ENCODE peak calls at places on chromosomes 2 and 18, in seven cellular contexts. One of them, this sample, is unnamed.

GRCh38 chr18:58069721-58070292 is 25.8 kb downstream of the NEDD4L start:
- DNase-seq in psoas muscle: no peak
- DNase-seq in vagina: no peak
- DNase-seq in transverse colon: no peak
- DNase-seq in pancreas: no peak
- DNase-seq in left ventricle myocardium inferior: no peak
- DNase-seq in uterus: no peak
- DNase-seq in this sample: no peak

GRCh38 chr2:21007129-21008013 is 36.5 kb downstream of the APOB start:
- DNase-seq in uterus: no peak
- DNase-seq in psoas muscle: no peak
- DNase-seq in vagina: no peak
- DNase-seq in transverse colon: no peak
- DNase-seq in left ventricle myocardium inferior: no peak
- DNase-seq in pancreas: no peak
- DNase-seq in this sample: no peak

GRCh38 chr18:58586269-58586668 is 42.6 kb downstream of the ALPK2 start:
- DNase-seq in psoas muscle: no peak
- DNase-seq in transverse colon: no peak
- DNase-seq in uterus: no peak
- DNase-seq in pancreas: no peak
- DNase-seq in left ventricle myocardium inferior: no peak
- DNase-seq in vagina: no peak
- DNase-seq in this sample: no peak

GRCh38 chr18:43757273-43757672 is 480.0 kb upstream of the SYT4 start:
- DNase-seq in uterus: no peak
- DNase-seq in transverse colon: no peak
- DNase-seq in pancreas: no peak
- DNase-seq in left ventricle myocardium inferior: no peak
- DNase-seq in psoas muscle: no peak
- DNase-seq in vagina: no peak
- DNase-seq in this sample: no peak

GRCh38 chr18:57585846-57586242 is 658 bp downstream of the FECH start:
- DNase-seq in left ventricle myocardium inferior: no peak
- DNase-seq in transverse colon: no peak
- DNase-seq in pancreas: no peak
- DNase-seq in uterus: no peak
- DNase-seq in vagina: no peak
- DNase-seq in psoas muscle: no peak
- DNase-seq in this sample: no peak

GRCh38 chr18:25111382-25112070 is 240.4 kb downstream of the ZNF521 start:
- DNase-seq in transverse colon: no peak
- DNase-seq in uterus: no peak
- DNase-seq in left ventricle myocardium inferior: no peak
- DNase-seq in psoas muscle: no peak
- DNase-seq in vagina: no peak
- DNase-seq in pancreas: no peak
- DNase-seq in this sample: no peak

GRCh38 chr2:107338571-107338970 is 452.6 kb upstream of the ST6GAL2 start:
- DNase-seq in uterus: no peak
- DNase-seq in psoas muscle: no peak
- DNase-seq in left ventricle myocardium inferior: no peak
- DNase-seq in transverse colon: no peak
- DNase-seq in pancreas: no peak
- DNase-seq in vagina: no peak
- DNase-seq in this sample: no peak

GRCh38 chr2:1224901-1225300 is 188.4 kb upstream of the TPO start:
- DNase-seq in uterus: no peak
- DNase-seq in pancreas: no peak
- DNase-seq in vagina: no peak
- DNase-seq in psoas muscle: no peak
- DNase-seq in transverse colon: no peak
- DNase-seq in left ventricle myocardium inferior: no peak
- DNase-seq in this sample: no peak

GRCh38 chr18:51068111-51068510 is 38.1 kb downstream of the SMAD4 start:
- DNase-seq in psoas muscle: no peak
- DNase-seq in transverse colon: no peak
- DNase-seq in left ventricle myocardium inferior: no peak
- DNase-seq in vagina: no peak
- DNase-seq in uterus: no peak
- DNase-seq in pancreas: no peak
- DNase-seq in this sample: no peak

GRCh38 chr2:71466301-71467179 is 13.2 kb downstream of the DYSF start:
- DNase-seq in pancreas: no peak
- DNase-seq in uterus: no peak
- DNase-seq in vagina: no peak
- DNase-seq in psoas muscle: peak
- DNase-seq in left ventricle myocardium inferior: peak
- DNase-seq in transverse colon: no peak
- DNase-seq in this sample: no peak

GRCh38 chr2:1504311-1504750 is 91.1 kb downstream of the TPO start:
- DNase-seq in psoas muscle: no peak
- DNase-seq in uterus: no peak
- DNase-seq in vagina: no peak
- DNase-seq in pancreas: peak
- DNase-seq in left ventricle myocardium inferior: no peak
- DNase-seq in transverse colon: no peak
- DNase-seq in this sample: no peak

GRCh38 chr2:96927420-96928171 is 57.7 kb upstream of the SEMA4C start:
- DNase-seq in left ventricle myocardium inferior: peak
- DNase-seq in psoas muscle: peak
- DNase-seq in transverse colon: peak
- DNase-seq in pancreas: no peak
- DNase-seq in uterus: peak
- DNase-seq in vagina: no peak
- DNase-seq in this sample: peak

GRCh38 chr18:79855147-79855910 is 57.6 kb downstream of the KCNG2 start:
- DNase-seq in uterus: no peak
- DNase-seq in left ventricle myocardium inferior: no peak
- DNase-seq in psoas muscle: no peak
- DNase-seq in transverse colon: no peak
- DNase-seq in pancreas: no peak
- DNase-seq in vagina: peak
- DNase-seq in this sample: no peak

GRCh38 chr18:47632970-47633635 is 297.4 kb downstream of the SMAD2 start:
- DNase-seq in psoas muscle: no peak
- DNase-seq in vagina: no peak
- DNase-seq in uterus: no peak
- DNase-seq in pancreas: no peak
- DNase-seq in transverse colon: no peak
- DNase-seq in left ventricle myocardium inferior: no peak
- DNase-seq in this sample: no peak

GRCh38 chr18:79560042-79560860 is 119.4 kb upstream of the CTDP1 start:
- DNase-seq in uterus: no peak
- DNase-seq in transverse colon: no peak
- DNase-seq in pancreas: no peak
- DNase-seq in left ventricle myocardium inferior: no peak
- DNase-seq in psoas muscle: no peak
- DNase-seq in vagina: no peak
- DNase-seq in this sample: no peak

GRCh38 chr18:34660572-34660971 is 49.5 kb upstream of the DTNA start:
- DNase-seq in vagina: no peak
- DNase-seq in uterus: no peak
- DNase-seq in psoas muscle: no peak
- DNase-seq in transverse colon: no peak
- DNase-seq in pancreas: no peak
- DNase-seq in left ventricle myocardium inferior: no peak
- DNase-seq in this sample: no peak

GRCh38 chr18:56447972-56448371 is 190.4 kb downstream of the TXNL1 start:
- DNase-seq in psoas muscle: no peak
- DNase-seq in vagina: no peak
- DNase-seq in uterus: no peak
- DNase-seq in left ventricle myocardium inferior: no peak
- DNase-seq in pancreas: no peak
- DNase-seq in transverse colon: no peak
- DNase-seq in this sample: no peak

GRCh38 chr2:9247177-9247576 is 40.6 kb downstream of the ASAP2 start:
- DNase-seq in vagina: no peak
- DNase-seq in left ventricle myocardium inferior: no peak
- DNase-seq in psoas muscle: no peak
- DNase-seq in pancreas: no peak
- DNase-seq in uterus: no peak
- DNase-seq in transverse colon: no peak
- DNase-seq in this sample: no peak

GRCh38 chr2:205609036-205609607 is 73.2 kb upstream of the NRP2 start:
- DNase-seq in left ventricle myocardium inferior: no peak
- DNase-seq in uterus: no peak
- DNase-seq in pancreas: no peak
- DNase-seq in psoas muscle: no peak
- DNase-seq in vagina: no peak
- DNase-seq in transverse colon: no peak
- DNase-seq in this sample: no peak

GRCh38 chr2:66815886-66816285 is 381.0 kb downstream of the MEIS1 start:
- DNase-seq in pancreas: no peak
- DNase-seq in transverse colon: no peak
- DNase-seq in uterus: no peak
- DNase-seq in vagina: no peak
- DNase-seq in psoas muscle: no peak
- DNase-seq in left ventricle myocardium inferior: no peak
- DNase-seq in this sample: no peak

GRCh38 chr2:139366659-139367058 is 586.5 kb upstream of the NXPH2 start:
- DNase-seq in left ventricle myocardium inferior: no peak
- DNase-seq in transverse colon: no peak
- DNase-seq in vagina: no peak
- DNase-seq in uterus: no peak
- DNase-seq in psoas muscle: no peak
- DNase-seq in pancreas: no peak
- DNase-seq in this sample: no peak

GRCh38 chr2:139374307-139374850 is 594.2 kb upstream of the NXPH2 start:
- DNase-seq in uterus: no peak
- DNase-seq in psoas muscle: no peak
- DNase-seq in pancreas: no peak
- DNase-seq in left ventricle myocardium inferior: no peak
- DNase-seq in transverse colon: no peak
- DNase-seq in vagina: no peak
- DNase-seq in this sample: no peak

GRCh38 chr2:139365189-139365588 is 585.0 kb upstream of the NXPH2 start:
- DNase-seq in pancreas: no peak
- DNase-seq in transverse colon: no peak
- DNase-seq in psoas muscle: no peak
- DNase-seq in vagina: no peak
- DNase-seq in left ventricle myocardium inferior: no peak
- DNase-seq in uterus: no peak
- DNase-seq in this sample: no peak

DNA sequence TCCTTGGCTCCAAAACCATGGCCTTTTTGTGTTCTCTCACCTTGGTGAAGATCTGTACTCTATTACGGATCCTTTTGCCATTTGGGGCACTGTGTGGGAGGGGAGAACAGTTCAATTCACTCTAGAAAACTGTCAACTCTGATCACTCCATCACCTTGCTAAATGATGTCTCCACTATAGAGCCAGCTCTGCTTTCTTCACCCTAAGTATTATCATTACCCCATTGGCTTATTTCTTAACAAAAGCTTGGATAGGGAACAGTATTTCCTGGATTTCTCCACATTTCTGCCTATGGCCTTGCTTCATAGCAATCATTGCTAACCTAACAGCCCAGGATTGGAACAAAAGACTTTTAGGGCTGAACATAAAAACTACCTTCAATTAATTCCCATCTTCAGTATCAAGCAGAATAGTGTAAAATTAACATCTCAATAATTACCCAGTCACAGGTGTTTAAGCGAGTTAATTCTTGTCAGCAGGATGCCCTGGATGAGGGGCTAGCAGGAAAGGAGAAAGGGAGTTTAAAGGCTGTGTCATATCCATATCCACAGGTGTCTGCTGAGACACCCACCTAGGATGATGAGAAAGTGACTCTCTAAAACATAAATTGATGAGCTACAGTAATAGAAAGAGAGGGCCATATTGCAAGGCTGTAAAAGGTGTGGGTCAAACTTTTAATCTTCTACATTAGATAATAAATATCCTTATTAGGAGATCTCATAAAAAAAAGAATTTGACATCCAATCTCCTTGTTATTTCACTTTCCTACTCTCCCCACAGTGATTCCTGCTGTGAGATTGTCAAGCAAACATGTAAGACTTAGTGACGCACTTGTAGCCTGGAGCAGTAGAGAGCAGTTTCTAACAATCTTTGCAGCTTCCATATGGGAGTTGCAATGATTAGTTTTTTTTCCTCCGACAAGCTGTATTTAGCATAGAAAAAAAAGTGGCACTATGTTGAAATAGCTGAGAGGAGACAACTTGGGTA is 589.5 kb upstream of the NXPH2 start:
- DNase-seq in pancreas: no peak
- DNase-seq in vagina: no peak
- DNase-seq in transverse colon: no peak
- DNase-seq in left ventricle myocardium inferior: no peak
- DNase-seq in uterus: no peak
- DNase-seq in psoas muscle: no peak
- DNase-seq in this sample: no peak
- H3K27ac ChIP-seq in pancreas: no peak
- H3K27ac ChIP-seq in vagina: no peak
- H3K27ac ChIP-seq in transverse colon: no peak
- H3K27ac ChIP-seq in left ventricle myocardium inferior: no peak
- H3K27ac ChIP-seq in uterus: no peak
- H3K27ac ChIP-seq in psoas muscle: no peak
- H3K27ac ChIP-seq in this sample: no peak

DNA sequence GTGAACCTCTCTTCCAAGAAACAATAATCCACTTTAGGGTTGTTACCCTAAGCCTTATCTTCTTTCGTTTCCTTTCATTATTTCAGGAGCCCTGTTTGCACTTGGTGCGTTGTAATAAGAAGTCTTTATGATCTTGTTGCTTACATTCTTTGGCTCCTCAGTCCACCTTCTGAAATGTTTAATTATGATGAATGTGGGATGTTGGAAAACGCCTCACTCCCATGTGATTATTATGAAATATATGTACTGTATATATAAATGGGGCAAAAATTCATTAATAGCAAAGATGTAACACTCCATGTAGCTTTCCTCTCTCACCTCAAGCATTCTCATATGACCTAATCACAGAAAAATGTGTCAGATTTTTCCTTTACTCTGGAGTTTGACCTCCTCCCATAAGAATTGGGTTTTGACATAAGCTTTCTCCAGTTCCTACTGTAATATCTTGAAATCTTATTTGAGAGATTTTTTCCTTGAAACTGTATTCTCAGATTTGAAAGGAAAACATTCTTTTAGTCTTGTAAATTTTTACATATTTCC is 397.2 kb upstream of the FANCL start:
- DNase-seq in transverse colon: no peak
- DNase-seq in left ventricle myocardium inferior: no peak
- DNase-seq in uterus: no peak
- DNase-seq in pancreas: no peak
- DNase-seq in psoas muscle: no peak
- DNase-seq in vagina: no peak
- DNase-seq in this sample: no peak
- H3K27ac ChIP-seq in transverse colon: no peak
- H3K27ac ChIP-seq in left ventricle myocardium inferior: no peak
- H3K27ac ChIP-seq in uterus: no peak
- H3K27ac ChIP-seq in pancreas: no peak
- H3K27ac ChIP-seq in psoas muscle: no peak
- H3K27ac ChIP-seq in vagina: no peak
- H3K27ac ChIP-seq in this sample: no peak

GRCh38 chr2:48043301-48043700 is 137.0 kb upstream of the FBXO11 start:
- DNase-seq in pancreas: no peak
- DNase-seq in transverse colon: no peak
- DNase-seq in psoas muscle: no peak
- DNase-seq in uterus: no peak
- DNase-seq in vagina: no peak
- DNase-seq in left ventricle myocardium inferior: no peak
- DNase-seq in this sample: no peak
- H3K27ac ChIP-seq in pancreas: no peak
- H3K27ac ChIP-seq in transverse colon: no peak
- H3K27ac ChIP-seq in psoas muscle: no peak
- H3K27ac ChIP-seq in uterus: no peak
- H3K27ac ChIP-seq in vagina: no peak
- H3K27ac ChIP-seq in left ventricle myocardium inferior: no peak
- H3K27ac ChIP-seq in this sample: no peak

GRCh38 chr2:217870528-217871011 is 132.2 kb downstream of the TNS1 start:
- DNase-seq in transverse colon: no peak
- DNase-seq in uterus: no peak
- DNase-seq in psoas muscle: no peak
- DNase-seq in pancreas: no peak
- DNase-seq in vagina: no peak
- DNase-seq in left ventricle myocardium inferior: no peak
- DNase-seq in this sample: no peak
- H3K27ac ChIP-seq in transverse colon: peak
- H3K27ac ChIP-seq in uterus: peak
- H3K27ac ChIP-seq in psoas muscle: peak
- H3K27ac ChIP-seq in pancreas: no peak
- H3K27ac ChIP-seq in vagina: no peak
- H3K27ac ChIP-seq in left ventricle myocardium inferior: peak
- H3K27ac ChIP-seq in this sample: no peak

This sample was measured in substantia nigra.